ENCODE peak calls at places on chromosomes 11 and 22, in five cellular contexts. T, Y, H, P and Z are unnamed samples. For H3K4me1, the result is how much of the 10 kb centered on the place peaks cover.

GRCh38 chr11:74147199-74147929 is 23.4 kb downstream of the C2CD3 start:
- DNase-seq in H (no peak), Y (no peak), P (no peak), T (no peak), Z (no peak)

GRCh38 chr22:36406721-36407120 is 19.0 kb upstream of the MYH9 start:
- DNase-seq in H (no peak), P (no peak), T (no peak), Y (no peak), Z (no peak)

GRCh38 chr11:114358711-114359110 is 41.6 kb downstream of the C11orf71 start:
- DNase-seq in T (no peak), Y (no peak), P (no peak), H (no peak), Z (no peak)

GRCh38 chr11:47607380-47607779 is 13.2 kb upstream of the C1QTNF4 start:
- DNase-seq in H (peak), P (no peak), T (no peak), Y (no peak), Z (no peak)

GRCh38 chr11:72591785-72592490 is 82.3 kb downstream of the PDE2A start:
- DNase-seq in P (no peak), Y (no peak), H (no peak), T (no peak), Z (no peak)

GRCh38 chr11:131734871-131735270 is 364.5 kb downstream of the NTM start:
- DNase-seq in T (no peak), P (no peak), Y (no peak), H (no peak), Z (no peak)

GRCh38 chr11:118079507-118079906 is 2.6 kb downstream of the TMPRSS4 start:
- DNase-seq in T (no peak), P (no peak), H (no peak), Y (peak), Z (no peak)

GRCh38 chr11:46410021-46410420 is 18.4 kb upstream of the CHRM4 start:
- DNase-seq in P (no peak), T (peak), Y (no peak), H (no peak), Z (no peak)

GRCh38 chr11:104254347-104254746 is 90.4 kb upstream of the PDGFD start:
- DNase-seq in T (peak), Y (no peak), H (no peak), P (no peak), Z (no peak)

GRCh38 chr22:45248832-45249561 is 8.3 kb upstream of the KIAA0930 start:
- DNase-seq in T (no peak), H (no peak), P (no peak), Y (peak), Z (no peak)

GRCh38 chr11:68003846-68004550 is at the start of gene UNC93B1:
- DNase-seq in T (peak), Y (peak), H (peak), P (peak), Z (peak)
- H3K4me1 ChIP-seq in T (under half), Y (under half), H (under half), P (under half), Z (under half)

GRCh38 chr22:38467904-38468760 is at the start of gene KDELR3:
- DNase-seq in H (peak), P (peak), T (peak), Y (peak), Z (peak)
- TF ChIP-seq CTCF in H (no peak), P (no peak), T (peak), Y (no peak), Z (no peak)

GRCh38 chr11:64566042-64566914 is 24.7 kb upstream of the SLC22A12 start:
- DNase-seq in T (peak), P (no peak), Y (peak), H (no peak), Z (peak)
- H3K27ac ChIP-seq in T (peak), P (no peak), Y (no peak), H (no peak), Z (no peak)

GRCh38 chr22:31244044-31244942 is 32.2 kb downstream of the LIMK2 start:
- DNase-seq in H (no peak), Y (no peak), P (no peak), T (peak), Z (no peak)
- H3K4me1 ChIP-seq in H (under half), Y (under half), P (under half), T (under half), Z (under half)

DNA sequence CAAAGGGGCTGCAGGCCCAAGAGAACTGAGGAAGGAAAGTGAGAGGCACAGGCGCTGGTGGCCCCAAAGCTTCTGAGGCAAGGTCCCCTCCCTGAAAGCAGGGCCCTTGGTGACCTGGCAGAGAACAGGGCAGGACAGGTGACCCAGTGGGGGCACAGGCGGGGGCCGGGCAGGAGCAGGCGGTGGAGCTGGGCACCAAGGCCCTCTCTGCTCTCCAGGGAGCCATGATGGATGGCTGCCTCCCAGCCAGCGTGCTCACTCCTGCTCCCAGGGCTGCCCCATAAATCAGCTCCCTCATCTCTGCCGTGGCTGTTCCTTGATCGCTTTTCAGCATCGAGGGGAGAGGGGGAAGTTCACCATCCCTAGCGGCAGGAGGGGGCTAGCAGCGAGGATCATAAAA is 22.0 kb upstream of the ELFN2 start:
- DNase-seq in Y (peak), T (no peak), P (no peak), H (no peak), Z (no peak)
- TF ChIP-seq CTCF in Y (no peak), T (no peak), P (no peak), H (no peak), Z (no peak)

DNA sequence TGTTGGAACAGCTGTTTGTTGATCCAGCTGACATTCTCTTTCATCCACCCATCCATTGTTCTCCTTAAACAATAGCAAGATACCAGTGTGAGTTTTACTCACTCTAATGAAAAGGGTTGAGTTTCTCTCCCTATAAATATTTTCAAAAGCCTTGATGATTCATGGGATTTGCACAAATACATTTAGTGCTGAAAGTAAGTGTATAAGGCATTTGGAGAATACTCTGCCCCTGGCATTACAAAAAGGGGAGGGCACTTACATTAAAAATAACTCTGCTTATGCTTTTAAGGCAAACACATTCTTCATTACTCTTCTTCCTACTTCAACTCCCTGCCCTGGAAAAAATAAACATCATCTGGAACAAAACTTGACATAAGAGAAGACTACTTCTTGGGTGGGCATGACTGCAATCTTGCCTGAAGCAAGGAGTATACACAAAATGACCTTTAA is 634.9 kb downstream of the METTL15 start:
- DNase-seq in H (no peak), T (peak), Y (no peak), P (no peak), Z (no peak)
- H3K27ac ChIP-seq in H (no peak), T (no peak), Y (no peak), P (no peak), Z (no peak)

GRCh38 chr11:837189-837989 is 4.6 kb downstream of the CD151 start:
- DNase-seq in Y (no peak), T (no peak), P (no peak), H (no peak), Z (peak)

GRCh38 chr11:837990-838307 is 4.4 kb downstream of the POLR2L start:
- DNase-seq in P (no peak), Y (no peak), T (no peak), H (no peak), Z (no peak)

GRCh38 chr11:839875-840617 is 2.3 kb downstream of the POLR2L start:
- DNase-seq in T (no peak), P (no peak), H (no peak), Y (no peak), Z (no peak)

GRCh38 chr11:839280-839623 is 3.1 kb downstream of the POLR2L start:
- DNase-seq in Y (no peak), T (no peak), H (no peak), P (no peak), Z (no peak)

GRCh38 chr11:838441-839279 is 3.7 kb downstream of the POLR2L start:
- DNase-seq in T (peak), H (no peak), P (no peak), Y (no peak), Z (no peak)
- H3K4me1 ChIP-seq in T (under half), H (half or more), P (under half), Y (under half), Z (half or more)

GRCh38 chr11:69540118-69541000 is 58.9 kb downstream of the LINC01488 start:
- DNase-seq in T (peak), P (no peak), H (peak), Y (peak), Z (peak)
- TF ChIP-seq CTCF in T (peak), P (no peak), H (no peak), Y (no peak), Z (peak)

GRCh38 chr11:45089251-45089650 is 57.2 kb upstream of the PRDM11 start:
- DNase-seq in H (peak), P (peak), Y (peak), T (no peak), Z (no peak)

GRCh38 chr11:45085657-45086501 is 60.6 kb upstream of the PRDM11 start:
- DNase-seq in P (no peak), H (no peak), T (peak), Y (peak), Z (no peak)

GRCh38 chr11:45087761-45088160 is 58.7 kb upstream of the PRDM11 start:
- DNase-seq in P (no peak), H (no peak), Y (no peak), T (no peak), Z (no peak)

GRCh38 chr11:45087301-45087700 is 59.1 kb upstream of the PRDM11 start:
- DNase-seq in Y (peak), P (no peak), H (peak), T (no peak), Z (no peak)

DNA sequence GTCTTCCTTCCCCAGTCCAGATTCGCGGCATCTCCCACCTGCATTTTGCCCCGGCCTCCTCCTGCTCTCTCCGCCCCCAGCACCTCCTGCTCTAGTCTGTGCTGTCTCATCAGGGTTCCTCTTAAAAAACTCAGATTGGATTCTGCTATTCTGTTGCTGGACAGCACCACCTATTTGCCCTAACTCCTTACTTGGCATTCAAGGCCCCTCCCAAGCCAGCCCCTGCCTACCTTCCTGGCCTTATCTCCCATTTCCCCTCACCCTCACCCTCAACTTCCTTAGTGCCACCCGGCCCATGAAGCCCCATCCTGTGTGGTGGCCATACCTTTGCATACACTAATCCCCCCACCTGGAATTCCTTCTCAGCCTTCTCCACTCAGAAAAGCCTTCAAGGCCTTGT is 59.9 kb upstream of the PRDM11 start:
- DNase-seq in T (no peak), Y (peak), H (no peak), P (no peak), Z (no peak)
- H3K27ac ChIP-seq in T (peak), Y (no peak), H (no peak), P (no peak), Z (no peak)